ENCODE peak calls at places on chromosome 20, in seven cellular contexts. O is IMR-90, J is trophoblast cell, T is mesendoderm, U is mesenchymal stem cell, W is H9, G is neuronal stem cell. N is an unnamed sample.

GRCh38 chr20:13412806-13413445 is 191.9 kb downstream of the ISM1 start:
- DNase-seq in O (peak), J (no peak), T (peak), U (no peak), W (no peak), G (no peak), N (no peak)

GRCh38 chr20:24045621-24046020 is 57.0 kb upstream of the GGTLC1 start:
- DNase-seq in O (no peak), J (no peak), T (peak), U (no peak), W (no peak), G (no peak), N (no peak)

GRCh38 chr20:5513975-5514516 is 197.3 kb upstream of the PROKR2 start:
- DNase-seq in O (peak), J (peak), T (peak), U (peak), W (no peak), G (no peak), N (no peak)

GRCh38 chr20:24694727-24695528 is 225.5 kb downstream of the SYNDIG1 start:
- DNase-seq in O (no peak), J (no peak), T (no peak), U (no peak), W (peak), G (no peak), N (peak)

GRCh38 chr20:11917663-11918062 is at the start of gene BTBD3:
- DNase-seq in O (peak), J (no peak), T (no peak), U (no peak), W (no peak), G (no peak), N (no peak)

GRCh38 chr20:43969501-43969900 is 54.8 kb downstream of the TOX2 start:
- DNase-seq in O (no peak), J (no peak), T (no peak), U (no peak), W (no peak), G (no peak), N (no peak)

GRCh38 chr20:21622097-21622496 is 83.4 kb upstream of the PAX1 start:
- DNase-seq in O (no peak), J (peak), T (no peak), U (no peak), W (no peak), G (no peak), N (no peak)

GRCh38 chr20:16929756-16930155 is 181.6 kb downstream of the OTOR start:
- DNase-seq in O (peak), J (no peak), T (no peak), U (no peak), W (no peak), G (no peak), N (no peak)

GRCh38 chr20:19993937-19994667 is 23.1 kb upstream of the NAA20 start:
- DNase-seq in O (peak), J (peak), T (peak), U (peak), W (no peak), G (no peak), N (no peak)

GRCh38 chr20:10060223-10060622 is 25.4 kb downstream of the ANKEF1 start:
- DNase-seq in O (no peak), J (no peak), T (no peak), U (no peak), W (no peak), G (no peak), N (no peak)

GRCh38 chr20:10217517-10218410 is 866 bp upstream of the SNAP25 start:
- DNase-seq in O (peak), J (no peak), T (peak), U (peak), W (peak), G (peak), N (no peak)

GRCh38 chr20:15113374-15113773 is 776.0 kb upstream of the FLRT3 start:
- DNase-seq in O (no peak), J (no peak), T (no peak), U (no peak), W (no peak), G (no peak), N (no peak)

GRCh38 chr20:53100476-53100911 is 128.3 kb downstream of the TSHZ2 start:
- DNase-seq in O (no peak), J (no peak), T (no peak), U (peak), W (no peak), G (peak), N (no peak)

GRCh38 chr20:48658505-48658904 is 169.3 kb downstream of the PREX1 start:
- DNase-seq in O (no peak), J (no peak), T (no peak), U (no peak), W (no peak), G (no peak), N (no peak)

GRCh38 chr20:42565106-42565990 is 624.4 kb downstream of the PTPRT start:
- DNase-seq in O (no peak), J (no peak), T (no peak), U (no peak), W (no peak), G (no peak), N (no peak)

GRCh38 chr20:32960849-32961731 is 43.1 kb downstream of the SUN5 start:
- DNase-seq in O (no peak), J (no peak), T (no peak), U (no peak), W (no peak), G (no peak), N (no peak)

GRCh38 chr20:15632680-15633079 is 940.6 kb downstream of the KIF16B start:
- DNase-seq in O (no peak), J (no peak), T (no peak), U (no peak), W (no peak), G (no peak), N (no peak)

GRCh38 chr20:39021748-39022147 is 59.6 kb downstream of the DHX35 start:
- DNase-seq in O (no peak), J (no peak), T (no peak), U (no peak), W (no peak), G (no peak), N (no peak)

GRCh38 chr20:39083781-39084180 is 121.6 kb downstream of the DHX35 start:
- DNase-seq in O (no peak), J (no peak), T (no peak), U (no peak), W (no peak), G (no peak), N (no peak)

GRCh38 chr20:19110285-19110684 is 102.2 kb upstream of the SLC24A3 start:
- DNase-seq in O (no peak), J (no peak), T (no peak), U (no peak), W (no peak), G (no peak), N (no peak)

GRCh38 chr20:53085720-53086119 is 113.6 kb downstream of the TSHZ2 start:
- DNase-seq in O (no peak), J (no peak), T (no peak), U (no peak), W (no peak), G (no peak), N (no peak)

GRCh38 chr20:49140834-49141233 is 47.3 kb downstream of the STAU1 start:
- DNase-seq in O (no peak), J (no peak), T (no peak), U (no peak), W (no peak), G (no peak), N (no peak)

GRCh38 chr20:8812818-8813217 is 256.1 kb upstream of the PLCB4 start:
- DNase-seq in O (no peak), J (no peak), T (peak), U (no peak), W (peak), G (no peak), N (peak)

DNA sequence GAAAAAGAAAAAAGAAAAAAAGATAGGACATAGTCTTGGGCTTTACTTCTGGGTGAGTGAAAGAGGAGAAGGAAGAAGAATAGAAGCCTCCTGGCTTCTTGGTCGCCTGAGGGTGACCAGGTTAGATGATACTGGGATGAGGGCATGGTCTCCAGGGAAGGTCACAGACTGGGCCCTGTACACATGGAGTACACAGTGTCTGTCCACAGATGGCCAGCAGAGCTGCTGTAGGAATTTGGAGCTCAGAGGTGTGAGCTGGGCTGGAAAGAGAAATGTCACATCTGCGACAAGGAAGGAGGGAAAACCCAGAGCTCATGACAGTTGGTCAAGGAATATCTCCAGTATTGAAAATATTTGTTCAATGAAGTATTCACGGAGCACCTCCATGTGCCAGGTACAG is 56.1 kb downstream of the DLGAP4 start:
- DNase-seq in O (no peak), J (peak), T (no peak), U (no peak), W (no peak), G (no peak), N (no peak)
- H3K4ac ChIP-seq in O (no peak), J (no peak), T (no peak), U (no peak), W (no peak), G (no peak), N (no peak)

GRCh38 chr20:40984496-40984895 is 44.1 kb upstream of the TOP1 start:
- DNase-seq in O (no peak), J (no peak), T (no peak), U (no peak), W (no peak), G (no peak), N (no peak)

GRCh38 chr20:40980106-40980827 is 48.4 kb upstream of the TOP1 start:
- DNase-seq in O (no peak), J (peak), T (no peak), U (peak), W (no peak), G (no peak), N (no peak)

GRCh38 chr20:40983898-40984297 is 44.7 kb upstream of the TOP1 start:
- DNase-seq in O (no peak), J (no peak), T (no peak), U (no peak), W (no peak), G (no peak), N (no peak)

GRCh38 chr20:40980828-40981310 is 47.8 kb upstream of the TOP1 start:
- DNase-seq in O (no peak), J (no peak), T (no peak), U (no peak), W (no peak), G (no peak), N (peak)

DNA sequence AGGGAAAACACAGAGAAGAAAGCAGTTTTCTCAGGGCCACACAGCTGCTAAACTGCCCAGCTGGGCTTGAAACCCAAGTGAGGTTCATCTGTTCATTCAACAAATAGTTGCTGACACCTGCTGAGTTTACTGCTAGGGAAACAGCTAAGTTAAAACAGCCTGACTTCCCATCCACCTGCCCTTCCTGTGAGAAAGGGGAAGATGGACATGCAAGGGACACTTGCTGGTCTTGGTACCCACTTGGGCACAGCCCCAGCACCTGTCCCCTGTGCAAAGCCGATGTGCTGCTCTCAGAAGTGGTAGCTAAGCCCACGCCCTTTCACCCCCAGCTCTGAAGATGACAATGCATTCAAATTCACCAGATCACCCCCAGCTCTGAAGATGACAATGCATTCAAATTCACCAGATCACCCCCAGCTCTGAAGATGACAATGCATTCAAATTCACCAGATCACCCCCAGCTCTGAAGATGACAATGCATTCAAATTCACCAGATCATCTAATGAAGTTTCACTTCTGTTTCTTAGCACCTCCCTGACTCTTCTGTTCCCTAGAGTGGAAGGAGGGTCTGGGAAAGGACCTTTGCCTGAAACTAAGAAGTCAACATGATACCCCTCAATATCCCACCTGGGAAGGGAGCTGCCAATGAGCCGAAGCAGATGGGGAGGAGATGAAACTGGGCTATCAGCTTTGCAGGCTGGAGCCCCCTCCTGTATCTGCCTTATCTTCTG is 46.0 kb upstream of the TOP1 start:
- DNase-seq in O (no peak), J (no peak), T (no peak), U (no peak), W (no peak), G (no peak), N (peak)
- H3K4ac ChIP-seq in O (no peak), J (no peak), T (no peak), U (no peak), W (no peak), G (no peak), N (no peak)

DNA sequence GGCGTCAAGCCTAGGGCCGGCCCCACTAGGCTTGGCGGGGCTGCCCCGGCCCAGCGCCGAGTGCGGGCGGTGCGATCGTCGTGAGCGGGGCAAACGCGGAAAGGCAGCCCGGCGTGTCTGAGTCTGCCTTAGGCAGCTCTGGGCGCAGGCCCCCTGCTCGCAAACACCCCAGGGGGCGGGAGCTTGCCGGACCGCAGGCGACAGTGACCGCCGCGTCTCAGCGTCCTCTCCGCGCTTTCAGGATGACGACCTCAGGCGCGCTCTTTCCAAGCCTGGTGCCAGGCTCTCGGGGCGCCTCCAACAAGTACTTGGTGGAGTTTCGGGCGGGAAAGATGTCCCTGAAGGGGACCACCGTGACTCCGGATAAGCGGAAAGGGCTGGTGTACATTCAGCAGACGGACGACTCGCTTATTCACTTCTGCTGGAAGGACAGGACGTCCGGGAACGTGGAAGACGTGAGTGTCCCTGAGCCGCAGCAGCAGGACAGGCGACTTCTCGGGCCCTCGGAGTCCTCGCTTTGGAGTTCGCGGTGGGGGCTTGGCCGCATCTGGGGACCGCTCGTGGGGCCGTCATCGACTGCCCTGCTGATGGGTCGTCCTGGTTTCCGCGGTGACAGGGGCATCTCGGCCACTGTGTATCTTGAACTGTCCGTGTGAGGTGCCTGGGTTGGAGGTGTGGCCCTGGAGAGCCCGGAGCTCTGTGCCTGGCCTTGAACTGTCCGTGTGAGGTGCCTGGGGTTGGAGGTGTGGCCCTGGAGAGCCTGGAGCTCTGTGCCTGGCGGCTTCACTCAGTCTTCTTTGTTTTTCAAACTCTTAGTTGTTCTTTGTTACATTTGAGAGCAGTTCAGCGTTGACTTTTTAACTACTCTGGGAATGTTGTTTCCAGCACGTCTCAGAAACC is 780 bp downstream of the ADRM1 start:
- DNase-seq in O (no peak), J (peak), T (peak), U (peak), W (peak), G (no peak), N (no peak)
- H3K4ac ChIP-seq in O (peak), J (peak), T (peak), U (peak), W (no peak), G (no peak), N (no peak)

GRCh38 chr20:46507760-46508407 is 5.5 kb downstream of the ZNF334 start:
- DNase-seq in O (no peak), J (no peak), T (no peak), U (no peak), W (no peak), G (no peak), N (no peak)
- H3K4ac ChIP-seq in O (no peak), J (no peak), T (no peak), U (no peak), W (no peak), G (no peak), N (no peak)

GRCh38 chr20:62047666-62048345 is 17.9 kb downstream of the TAF4 start:
- DNase-seq in O (no peak), J (no peak), T (no peak), U (no peak), W (no peak), G (no peak), N (no peak)

GRCh38 chr20:62050166-62051120 is 15.2 kb downstream of the TAF4 start:
- DNase-seq in O (no peak), J (no peak), T (no peak), U (no peak), W (no peak), G (no peak), N (no peak)

GRCh38 chr20:62048821-62049291 is 16.8 kb downstream of the TAF4 start:
- DNase-seq in O (no peak), J (no peak), T (no peak), U (no peak), W (no peak), G (no peak), N (no peak)

GRCh38 chr20:62048346-62048761 is 17.3 kb downstream of the TAF4 start:
- DNase-seq in O (no peak), J (no peak), T (no peak), U (no peak), W (no peak), G (no peak), N (no peak)

DNA sequence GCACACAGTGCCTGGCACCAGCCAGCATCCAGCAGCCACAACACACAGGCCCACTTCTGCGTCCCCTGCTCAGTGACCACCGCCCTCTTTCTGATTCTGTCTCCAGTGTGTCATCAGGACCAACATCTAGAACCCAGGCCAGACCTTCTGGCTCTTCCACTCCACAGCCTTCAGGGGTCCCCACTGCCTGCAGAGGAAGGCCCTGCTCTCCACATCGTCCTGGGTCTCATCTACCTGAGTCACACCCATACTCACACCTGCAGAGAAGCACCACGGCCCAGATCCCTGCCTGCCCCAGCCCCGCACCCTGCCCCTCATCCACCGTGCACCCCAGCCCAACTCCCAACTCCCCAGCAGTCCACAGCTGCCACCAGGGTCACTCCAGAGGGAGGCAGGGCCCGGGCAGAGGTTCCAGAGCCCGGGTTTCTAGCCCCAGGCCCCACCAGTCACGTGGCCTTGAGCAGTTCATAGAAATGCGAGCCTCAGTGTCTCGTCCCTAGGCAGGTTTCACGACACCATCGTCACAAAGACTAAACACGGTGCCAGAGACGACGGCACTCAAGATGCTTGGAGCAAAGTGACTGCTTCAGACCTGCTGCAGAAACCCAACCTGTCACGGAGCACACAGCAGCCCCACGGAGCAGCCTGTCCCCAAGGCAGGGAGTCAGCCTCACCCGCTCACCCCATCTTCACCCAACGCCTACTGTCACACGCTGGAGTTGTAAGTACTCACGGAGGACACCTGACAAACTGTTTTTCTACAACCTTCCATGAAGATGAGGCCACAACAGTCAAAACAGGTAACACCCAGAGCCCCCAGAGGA is 16.1 kb downstream of the TAF4 start:
- DNase-seq in O (no peak), J (no peak), T (no peak), U (no peak), W (no peak), G (no peak), N (no peak)
- H3K4ac ChIP-seq in O (no peak), J (peak), T (no peak), U (no peak), W (no peak), G (no peak), N (no peak)

GRCh38 chr20:31699801-31700728 is 22.6 kb downstream of the BCL2L1 start:
- DNase-seq in O (no peak), J (no peak), T (no peak), U (no peak), W (no peak), G (no peak), N (no peak)

GRCh38 chr20:31698243-31698802 is 24.3 kb downstream of the BCL2L1 start:
- DNase-seq in O (no peak), J (no peak), T (no peak), U (no peak), W (no peak), G (no peak), N (no peak)

GRCh38 chr20:31701591-31701990 is 21.1 kb downstream of the BCL2L1 start:
- DNase-seq in O (no peak), J (no peak), T (no peak), U (no peak), W (no peak), G (no peak), N (no peak)

GRCh38 chr20:31698803-31699718 is 23.6 kb downstream of the BCL2L1 start:
- DNase-seq in O (peak), J (peak), T (peak), U (peak), W (no peak), G (no peak), N (no peak)

DNA sequence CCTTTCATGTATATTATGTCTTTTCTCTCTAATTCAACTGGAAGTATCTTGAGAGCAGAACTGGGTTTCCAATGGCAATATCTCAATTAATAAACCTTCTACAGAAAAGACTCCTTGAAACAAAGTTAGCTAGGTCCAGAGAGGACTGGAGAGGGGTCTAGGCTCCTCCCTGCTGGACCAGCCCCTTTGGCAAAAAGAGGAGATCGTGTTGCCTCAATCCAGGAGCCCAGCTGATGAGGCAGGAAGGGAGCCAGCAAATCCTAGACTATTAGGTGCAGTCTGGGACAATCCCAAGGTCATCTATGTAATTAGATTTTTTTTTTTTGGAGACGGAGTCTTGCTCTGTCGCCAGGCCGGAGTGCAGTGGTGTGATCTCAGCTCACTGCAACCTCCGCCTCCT is 21.9 kb downstream of the BCL2L1 start:
- DNase-seq in O (no peak), J (no peak), T (no peak), U (no peak), W (no peak), G (no peak), N (no peak)
- H3K4ac ChIP-seq in O (peak), J (no peak), T (no peak), U (peak), W (no peak), G (no peak), N (no peak)

GRCh38 chr20:1308702-1309095 is 20.2 kb downstream of the SDCBP2 start:
- DNase-seq in O (no peak), J (no peak), T (no peak), U (no peak), W (no peak), G (no peak), N (no peak)
- H3K4ac ChIP-seq in O (no peak), J (no peak), T (no peak), U (no peak), W (no peak), G (no peak), N (no peak)

N was measured in H1.